ENCODE peak calls at places on chromosomes 7 and 10, in nine cellular contexts. W is NCI-H146; Q is endothelial cell; P is NAMALWA; R is RCC 7860; J is psoas muscle; A is AG09309; F is choroid plexus epithelial cell; S is stimulated activated CD4-positive, alpha-beta T cell treated with anti-CD3 and anti-CD28 coated beads, Interleukin-1b, Interleukin-23, amount 100 ng/mL, for 24 hours. X is an unnamed sample.

GRCh38 chr7:11557627-11558026 is 274.4 kb downstream of the THSD7A start:
- DNase-seq in W (peak), Q (peak), P (peak), R (no peak), J (no peak), A (no peak), F (peak), S (no peak), X (peak)

GRCh38 chr7:71770269-71770907 is 638.4 kb downstream of the GALNT17 start:
- DNase-seq in W (no peak), Q (no peak), P (no peak), R (no peak), J (no peak), A (no peak), F (no peak), S (no peak), X (no peak)

GRCh38 chr10:49282306-49282705 is 16.7 kb upstream of the C10orf71 start:
- DNase-seq in W (no peak), Q (no peak), P (no peak), R (no peak), J (no peak), A (no peak), F (no peak), S (no peak), X (no peak)

GRCh38 chr7:101018271-101019167 is 1.4 kb upstream of the MUC17 start:
- DNase-seq in W (no peak), Q (no peak), P (peak), R (no peak), J (no peak), A (no peak), F (peak), S (no peak), X (no peak)

GRCh38 chr7:96508371-96508770 is 186.5 kb upstream of the SLC25A13 start:
- DNase-seq in W (no peak), Q (no peak), P (no peak), R (no peak), J (no peak), A (no peak), F (no peak), S (no peak), X (peak)

GRCh38 chr10:49512121-49512809 is 26.7 kb downstream of the ERCC6 start:
- DNase-seq in W (peak), Q (no peak), P (peak), R (peak), J (no peak), A (no peak), F (peak), S (no peak), X (peak)

GRCh38 chr7:1702652-1703051 is 32.6 kb downstream of the ELFN1 start:
- DNase-seq in W (no peak), Q (no peak), P (no peak), R (no peak), J (no peak), A (no peak), F (no peak), S (no peak), X (no peak)

GRCh38 chr10:8365935-8366911 is 311.7 kb downstream of the GATA3 start:
- DNase-seq in W (no peak), Q (no peak), P (no peak), R (peak), J (no peak), A (peak), F (peak), S (no peak), X (no peak)

GRCh38 chr10:87761892-87762291 is 56.1 kb downstream of the ATAD1 start:
- DNase-seq in W (no peak), Q (no peak), P (no peak), R (peak), J (no peak), A (peak), F (peak), S (peak), X (no peak)

GRCh38 chr7:84159435-84159834 is 35.2 kb downstream of the SEMA3A start:
- DNase-seq in W (no peak), Q (no peak), P (no peak), R (no peak), J (no peak), A (no peak), F (no peak), S (no peak), X (no peak)

GRCh38 chr10:80488539-80489066 is 34.5 kb downstream of the TSPAN14 start:
- DNase-seq in W (no peak), Q (no peak), P (no peak), R (peak), J (no peak), A (no peak), F (no peak), S (no peak), X (no peak)

GRCh38 chr7:110043514-110043913 is 1047.4 kb upstream of the LRRN3 start:
- DNase-seq in W (no peak), Q (no peak), P (no peak), R (no peak), J (no peak), A (no peak), F (no peak), S (no peak), X (no peak)

GRCh38 chr7:111012799-111013675 is 77.9 kb upstream of the LRRN3 start:
- DNase-seq in W (no peak), Q (no peak), P (peak), R (no peak), J (no peak), A (no peak), F (no peak), S (no peak), X (no peak)

GRCh38 chr10:27207350-27207749 is 33.2 kb downstream of the ACBD5 start:
- DNase-seq in W (no peak), Q (no peak), P (no peak), R (no peak), J (no peak), A (no peak), F (no peak), S (no peak), X (no peak)

GRCh38 chr10:101588879-101589278 is 758 bp downstream of the DPCD start:
- DNase-seq in W (no peak), Q (no peak), P (no peak), R (peak), J (no peak), A (peak), F (peak), S (no peak), X (no peak)

GRCh38 chr7:99004781-99005500 is 126.6 kb downstream of the TRRAP start:
- DNase-seq in W (no peak), Q (no peak), P (no peak), R (no peak), J (no peak), A (no peak), F (no peak), S (no peak), X (no peak)

X was measured in SK-N-DZ.